ENCODE peak calls at places on chromosomes 7 and 10, in ten cellular contexts. One of them, this sample, is unnamed.
A peak's percentile ranks its signal among the peaks of the same experiment; 100 is the strongest.

GRCh38 chr10:101655581-101655980 is 39.4 kb downstream of the FBXW4 start:
- DNase-seq in GM12865: no peak
- DNase-seq in A673: no peak
- DNase-seq in Karpas-422: no peak
- DNase-seq in lower lobe of right lung: no peak
- DNase-seq in endodermal cell: no peak
- DNase-seq in stimulated activated CD4-positive, alpha-beta T cell treated with anti-CD3 and anti-CD28 coated beads, Interleukin-1b, Interleukin-23, amount 100 ng/mL, for 24 hours: no peak
- DNase-seq in smooth muscle cell of the brain vasculature: no peak
- DNase-seq in T-helper 1 cell: no peak
- DNase-seq in DMS153: no peak
- DNase-seq in this sample: peak; percentile 27

GRCh38 chr10:42866115-42866995 is 83.8 kb downstream of the BMS1 start:
- DNase-seq in GM12865: peak; percentile 37
- DNase-seq in A673: peak; percentile 72
- DNase-seq in Karpas-422: peak; percentile 64
- DNase-seq in lower lobe of right lung: peak; percentile 85
- DNase-seq in endodermal cell: peak; percentile 94
- DNase-seq in stimulated activated CD4-positive, alpha-beta T cell treated with anti-CD3 and anti-CD28 coated beads, Interleukin-1b, Interleukin-23, amount 100 ng/mL, for 24 hours: peak; percentile 7
- DNase-seq in smooth muscle cell of the brain vasculature: peak; percentile 36
- DNase-seq in T-helper 1 cell: peak; percentile 40
- DNase-seq in DMS153: no peak
- DNase-seq in this sample: peak; percentile 40

GRCh38 chr10:97454330-97455036 is 8.5 kb downstream of the ZDHHC16 start:
- DNase-seq in GM12865: no peak
- DNase-seq in A673: peak; percentile 30
- DNase-seq in Karpas-422: no peak
- DNase-seq in lower lobe of right lung: no peak
- DNase-seq in endodermal cell: no peak
- DNase-seq in stimulated activated CD4-positive, alpha-beta T cell treated with anti-CD3 and anti-CD28 coated beads, Interleukin-1b, Interleukin-23, amount 100 ng/mL, for 24 hours: no peak
- DNase-seq in smooth muscle cell of the brain vasculature: no peak
- DNase-seq in T-helper 1 cell: no peak
- DNase-seq in DMS153: no peak
- DNase-seq in this sample: peak; percentile 38

GRCh38 chr7:98733036-98733435 is 116.0 kb downstream of the NPTX2 start:
- DNase-seq in GM12865: peak; percentile 77
- DNase-seq in A673: peak; percentile 61
- DNase-seq in Karpas-422: peak; percentile 95
- DNase-seq in lower lobe of right lung: no peak
- DNase-seq in endodermal cell: peak; percentile 94
- DNase-seq in stimulated activated CD4-positive, alpha-beta T cell treated with anti-CD3 and anti-CD28 coated beads, Interleukin-1b, Interleukin-23, amount 100 ng/mL, for 24 hours: no peak
- DNase-seq in smooth muscle cell of the brain vasculature: no peak
- DNase-seq in T-helper 1 cell: peak; percentile 52
- DNase-seq in DMS153: peak; percentile 0
- DNase-seq in this sample: peak; percentile 9

GRCh38 chr7:31981874-31982390 is 88.3 kb downstream of the PDE1C start:
- DNase-seq in GM12865: no peak
- DNase-seq in A673: no peak
- DNase-seq in Karpas-422: no peak
- DNase-seq in lower lobe of right lung: no peak
- DNase-seq in endodermal cell: no peak
- DNase-seq in stimulated activated CD4-positive, alpha-beta T cell treated with anti-CD3 and anti-CD28 coated beads, Interleukin-1b, Interleukin-23, amount 100 ng/mL, for 24 hours: no peak
- DNase-seq in smooth muscle cell of the brain vasculature: no peak
- DNase-seq in T-helper 1 cell: no peak
- DNase-seq in DMS153: no peak
- DNase-seq in this sample: no peak

GRCh38 chr10:28250782-28251181 is 52.1 kb downstream of the MPP7 start:
- DNase-seq in GM12865: no peak
- DNase-seq in A673: peak; percentile 9
- DNase-seq in Karpas-422: peak; percentile 64
- DNase-seq in lower lobe of right lung: no peak
- DNase-seq in endodermal cell: no peak
- DNase-seq in stimulated activated CD4-positive, alpha-beta T cell treated with anti-CD3 and anti-CD28 coated beads, Interleukin-1b, Interleukin-23, amount 100 ng/mL, for 24 hours: no peak
- DNase-seq in smooth muscle cell of the brain vasculature: no peak
- DNase-seq in T-helper 1 cell: peak; percentile 15
- DNase-seq in DMS153: no peak
- DNase-seq in this sample: peak; percentile 21

GRCh38 chr7:70766694-70767093 is 365.2 kb upstream of the GALNT17 start:
- DNase-seq in GM12865: no peak
- DNase-seq in A673: no peak
- DNase-seq in Karpas-422: no peak
- DNase-seq in lower lobe of right lung: no peak
- DNase-seq in endodermal cell: no peak
- DNase-seq in stimulated activated CD4-positive, alpha-beta T cell treated with anti-CD3 and anti-CD28 coated beads, Interleukin-1b, Interleukin-23, amount 100 ng/mL, for 24 hours: no peak
- DNase-seq in smooth muscle cell of the brain vasculature: no peak
- DNase-seq in T-helper 1 cell: no peak
- DNase-seq in DMS153: no peak
- DNase-seq in this sample: no peak

GRCh38 chr7:26853788-26854393 is 10.5 kb downstream of the SKAP2 start:
- DNase-seq in GM12865: peak; percentile 16
- DNase-seq in A673: peak; percentile 48
- DNase-seq in Karpas-422: peak; percentile 83
- DNase-seq in lower lobe of right lung: no peak
- DNase-seq in endodermal cell: no peak
- DNase-seq in stimulated activated CD4-positive, alpha-beta T cell treated with anti-CD3 and anti-CD28 coated beads, Interleukin-1b, Interleukin-23, amount 100 ng/mL, for 24 hours: no peak
- DNase-seq in smooth muscle cell of the brain vasculature: no peak
- DNase-seq in T-helper 1 cell: peak; percentile 5
- DNase-seq in DMS153: peak; percentile 19
- DNase-seq in this sample: peak; percentile 66

GRCh38 chr10:29377333-29377961 is 88.6 kb downstream of the LYZL1 start:
- DNase-seq in GM12865: peak; percentile 27
- DNase-seq in A673: peak; percentile 70
- DNase-seq in Karpas-422: peak; percentile 59
- DNase-seq in lower lobe of right lung: no peak
- DNase-seq in endodermal cell: peak; percentile 44
- DNase-seq in stimulated activated CD4-positive, alpha-beta T cell treated with anti-CD3 and anti-CD28 coated beads, Interleukin-1b, Interleukin-23, amount 100 ng/mL, for 24 hours: no peak
- DNase-seq in smooth muscle cell of the brain vasculature: no peak
- DNase-seq in T-helper 1 cell: no peak
- DNase-seq in DMS153: no peak
- DNase-seq in this sample: peak; percentile 29

GRCh38 chr7:69764071-69764470 is 165.8 kb downstream of the AUTS2 start:
- DNase-seq in GM12865: no peak
- DNase-seq in A673: peak; percentile 29
- DNase-seq in Karpas-422: no peak
- DNase-seq in lower lobe of right lung: no peak
- DNase-seq in endodermal cell: no peak
- DNase-seq in stimulated activated CD4-positive, alpha-beta T cell treated with anti-CD3 and anti-CD28 coated beads, Interleukin-1b, Interleukin-23, amount 100 ng/mL, for 24 hours: no peak
- DNase-seq in smooth muscle cell of the brain vasculature: no peak
- DNase-seq in T-helper 1 cell: no peak
- DNase-seq in DMS153: peak; percentile 34
- DNase-seq in this sample: no peak

GRCh38 chr10:7945469-7946187 is 108.9 kb upstream of the GATA3 start:
- DNase-seq in GM12865: no peak
- DNase-seq in A673: no peak
- DNase-seq in Karpas-422: no peak
- DNase-seq in lower lobe of right lung: no peak
- DNase-seq in endodermal cell: peak; percentile 55
- DNase-seq in stimulated activated CD4-positive, alpha-beta T cell treated with anti-CD3 and anti-CD28 coated beads, Interleukin-1b, Interleukin-23, amount 100 ng/mL, for 24 hours: no peak
- DNase-seq in smooth muscle cell of the brain vasculature: no peak
- DNase-seq in T-helper 1 cell: no peak
- DNase-seq in DMS153: no peak
- DNase-seq in this sample: no peak

GRCh38 chr10:98339790-98340189 is 71.8 kb upstream of the LOXL4 start:
- DNase-seq in GM12865: peak; percentile 95
- DNase-seq in A673: no peak
- DNase-seq in Karpas-422: no peak
- DNase-seq in lower lobe of right lung: no peak
- DNase-seq in endodermal cell: no peak
- DNase-seq in stimulated activated CD4-positive, alpha-beta T cell treated with anti-CD3 and anti-CD28 coated beads, Interleukin-1b, Interleukin-23, amount 100 ng/mL, for 24 hours: no peak
- DNase-seq in smooth muscle cell of the brain vasculature: no peak
- DNase-seq in T-helper 1 cell: peak; percentile 44
- DNase-seq in DMS153: peak; percentile 81
- DNase-seq in this sample: no peak

GRCh38 chr10:60495357-60495756 is 105.7 kb upstream of the ANK3 start:
- DNase-seq in GM12865: no peak
- DNase-seq in A673: no peak
- DNase-seq in Karpas-422: no peak
- DNase-seq in lower lobe of right lung: no peak
- DNase-seq in endodermal cell: no peak
- DNase-seq in stimulated activated CD4-positive, alpha-beta T cell treated with anti-CD3 and anti-CD28 coated beads, Interleukin-1b, Interleukin-23, amount 100 ng/mL, for 24 hours: no peak
- DNase-seq in smooth muscle cell of the brain vasculature: no peak
- DNase-seq in T-helper 1 cell: no peak
- DNase-seq in DMS153: no peak
- DNase-seq in this sample: no peak

GRCh38 chr10:86597306-86597705 is 57.0 kb upstream of the OPN4 start:
- DNase-seq in GM12865: no peak
- DNase-seq in A673: no peak
- DNase-seq in Karpas-422: no peak
- DNase-seq in lower lobe of right lung: no peak
- DNase-seq in endodermal cell: no peak
- DNase-seq in stimulated activated CD4-positive, alpha-beta T cell treated with anti-CD3 and anti-CD28 coated beads, Interleukin-1b, Interleukin-23, amount 100 ng/mL, for 24 hours: no peak
- DNase-seq in smooth muscle cell of the brain vasculature: no peak
- DNase-seq in T-helper 1 cell: no peak
- DNase-seq in DMS153: no peak
- DNase-seq in this sample: no peak

GRCh38 chr7:1123721-1124120 is 35.8 kb downstream of the GPER1 start:
- DNase-seq in GM12865: no peak
- DNase-seq in A673: peak; percentile 66
- DNase-seq in Karpas-422: no peak
- DNase-seq in lower lobe of right lung: peak; percentile 61
- DNase-seq in endodermal cell: peak; percentile 95
- DNase-seq in stimulated activated CD4-positive, alpha-beta T cell treated with anti-CD3 and anti-CD28 coated beads, Interleukin-1b, Interleukin-23, amount 100 ng/mL, for 24 hours: no peak
- DNase-seq in smooth muscle cell of the brain vasculature: peak; percentile 57
- DNase-seq in T-helper 1 cell: no peak
- DNase-seq in DMS153: no peak
- DNase-seq in this sample: peak; percentile 79

GRCh38 chr7:82396343-82396742 is 47.2 kb downstream of the CACNA2D1 start:
- DNase-seq in GM12865: no peak
- DNase-seq in A673: no peak
- DNase-seq in Karpas-422: no peak
- DNase-seq in lower lobe of right lung: no peak
- DNase-seq in endodermal cell: no peak
- DNase-seq in stimulated activated CD4-positive, alpha-beta T cell treated with anti-CD3 and anti-CD28 coated beads, Interleukin-1b, Interleukin-23, amount 100 ng/mL, for 24 hours: no peak
- DNase-seq in smooth muscle cell of the brain vasculature: no peak
- DNase-seq in T-helper 1 cell: no peak
- DNase-seq in DMS153: no peak
- DNase-seq in this sample: no peak

GRCh38 chr7:139875821-139876241 is 46.8 kb downstream of the TBXAS1 start:
- DNase-seq in GM12865: peak; percentile 12
- DNase-seq in A673: no peak
- DNase-seq in Karpas-422: peak; percentile 33
- DNase-seq in lower lobe of right lung: peak; percentile 71
- DNase-seq in endodermal cell: no peak
- DNase-seq in stimulated activated CD4-positive, alpha-beta T cell treated with anti-CD3 and anti-CD28 coated beads, Interleukin-1b, Interleukin-23, amount 100 ng/mL, for 24 hours: no peak
- DNase-seq in smooth muscle cell of the brain vasculature: no peak
- DNase-seq in T-helper 1 cell: no peak
- DNase-seq in DMS153: no peak
- DNase-seq in this sample: no peak

GRCh38 chr10:44968101-44968886 is 8.7 kb downstream of the RASSF4 start:
- DNase-seq in GM12865: peak; percentile 40
- DNase-seq in A673: no peak
- DNase-seq in Karpas-422: peak; percentile 79
- DNase-seq in lower lobe of right lung: peak; percentile 75
- DNase-seq in endodermal cell: no peak
- DNase-seq in stimulated activated CD4-positive, alpha-beta T cell treated with anti-CD3 and anti-CD28 coated beads, Interleukin-1b, Interleukin-23, amount 100 ng/mL, for 24 hours: no peak
- DNase-seq in smooth muscle cell of the brain vasculature: no peak
- DNase-seq in T-helper 1 cell: peak; percentile 33
- DNase-seq in DMS153: no peak
- DNase-seq in this sample: peak; percentile 65

GRCh38 chr7:24980695-24981543 is 941 bp upstream of the OSBPL3 start:
- DNase-seq in GM12865: peak; percentile 75
- DNase-seq in A673: peak; percentile 9
- DNase-seq in Karpas-422: peak; percentile 80
- DNase-seq in lower lobe of right lung: peak; percentile 53
- DNase-seq in endodermal cell: peak; percentile 62
- DNase-seq in stimulated activated CD4-positive, alpha-beta T cell treated with anti-CD3 and anti-CD28 coated beads, Interleukin-1b, Interleukin-23, amount 100 ng/mL, for 24 hours: no peak
- DNase-seq in smooth muscle cell of the brain vasculature: no peak
- DNase-seq in T-helper 1 cell: peak; percentile 64
- DNase-seq in DMS153: peak; percentile 58
- DNase-seq in this sample: peak; percentile 44

GRCh38 chr7:26624431-26624830 is 240.0 kb downstream of the SKAP2 start:
- DNase-seq in GM12865: no peak
- DNase-seq in A673: no peak
- DNase-seq in Karpas-422: no peak
- DNase-seq in lower lobe of right lung: no peak
- DNase-seq in endodermal cell: no peak
- DNase-seq in stimulated activated CD4-positive, alpha-beta T cell treated with anti-CD3 and anti-CD28 coated beads, Interleukin-1b, Interleukin-23, amount 100 ng/mL, for 24 hours: no peak
- DNase-seq in smooth muscle cell of the brain vasculature: no peak
- DNase-seq in T-helper 1 cell: no peak
- DNase-seq in DMS153: no peak
- DNase-seq in this sample: no peak

GRCh38 chr10:18401416-18402195 is 249.8 kb downstream of the NSUN6 start:
- DNase-seq in GM12865: no peak
- DNase-seq in A673: no peak
- DNase-seq in Karpas-422: no peak
- DNase-seq in lower lobe of right lung: no peak
- DNase-seq in endodermal cell: no peak
- DNase-seq in stimulated activated CD4-positive, alpha-beta T cell treated with anti-CD3 and anti-CD28 coated beads, Interleukin-1b, Interleukin-23, amount 100 ng/mL, for 24 hours: no peak
- DNase-seq in smooth muscle cell of the brain vasculature: no peak
- DNase-seq in T-helper 1 cell: no peak
- DNase-seq in DMS153: no peak
- DNase-seq in this sample: no peak

GRCh38 chr7:82050792-82051191 is 280.9 kb upstream of the HGF start:
- DNase-seq in GM12865: no peak
- DNase-seq in A673: peak; percentile 51
- DNase-seq in Karpas-422: no peak
- DNase-seq in lower lobe of right lung: no peak
- DNase-seq in endodermal cell: no peak
- DNase-seq in stimulated activated CD4-positive, alpha-beta T cell treated with anti-CD3 and anti-CD28 coated beads, Interleukin-1b, Interleukin-23, amount 100 ng/mL, for 24 hours: no peak
- DNase-seq in smooth muscle cell of the brain vasculature: no peak
- DNase-seq in T-helper 1 cell: no peak
- DNase-seq in DMS153: no peak
- DNase-seq in this sample: peak; percentile 84

GRCh38 chr10:3494131-3494878 is 290.7 kb downstream of the KLF6 start:
- DNase-seq in GM12865: no peak
- DNase-seq in A673: no peak
- DNase-seq in Karpas-422: no peak
- DNase-seq in lower lobe of right lung: no peak
- DNase-seq in endodermal cell: no peak
- DNase-seq in stimulated activated CD4-positive, alpha-beta T cell treated with anti-CD3 and anti-CD28 coated beads, Interleukin-1b, Interleukin-23, amount 100 ng/mL, for 24 hours: no peak
- DNase-seq in smooth muscle cell of the brain vasculature: no peak
- DNase-seq in T-helper 1 cell: no peak
- DNase-seq in DMS153: no peak
- DNase-seq in this sample: peak; percentile 46

GRCh38 chr10:49518982-49519578 is 19.8 kb downstream of the ERCC6 start:
- DNase-seq in GM12865: peak; percentile 54
- DNase-seq in A673: peak; percentile 67
- DNase-seq in Karpas-422: peak; percentile 73
- DNase-seq in lower lobe of right lung: no peak
- DNase-seq in endodermal cell: peak; percentile 78
- DNase-seq in stimulated activated CD4-positive, alpha-beta T cell treated with anti-CD3 and anti-CD28 coated beads, Interleukin-1b, Interleukin-23, amount 100 ng/mL, for 24 hours: no peak
- DNase-seq in smooth muscle cell of the brain vasculature: no peak
- DNase-seq in T-helper 1 cell: peak; percentile 27
- DNase-seq in DMS153: no peak
- DNase-seq in this sample: peak; percentile 46

GRCh38 chr7:54967384-54967783 is 51.4 kb upstream of the EGFR start:
- DNase-seq in GM12865: no peak
- DNase-seq in A673: no peak
- DNase-seq in Karpas-422: no peak
- DNase-seq in lower lobe of right lung: peak; percentile 63
- DNase-seq in endodermal cell: no peak
- DNase-seq in stimulated activated CD4-positive, alpha-beta T cell treated with anti-CD3 and anti-CD28 coated beads, Interleukin-1b, Interleukin-23, amount 100 ng/mL, for 24 hours: no peak
- DNase-seq in smooth muscle cell of the brain vasculature: no peak
- DNase-seq in T-helper 1 cell: no peak
- DNase-seq in DMS153: no peak
- DNase-seq in this sample: peak; percentile 70

GRCh38 chr7:91720255-91720937 is 160.1 kb downstream of the MTERF1 start:
- DNase-seq in GM12865: no peak
- DNase-seq in A673: no peak
- DNase-seq in Karpas-422: no peak
- DNase-seq in lower lobe of right lung: no peak
- DNase-seq in endodermal cell: no peak
- DNase-seq in stimulated activated CD4-positive, alpha-beta T cell treated with anti-CD3 and anti-CD28 coated beads, Interleukin-1b, Interleukin-23, amount 100 ng/mL, for 24 hours: no peak
- DNase-seq in smooth muscle cell of the brain vasculature: no peak
- DNase-seq in T-helper 1 cell: no peak
- DNase-seq in DMS153: no peak
- DNase-seq in this sample: no peak

GRCh38 chr10:126959431-126959830 is 54.2 kb downstream of the DOCK1 start:
- DNase-seq in GM12865: no peak
- DNase-seq in A673: no peak
- DNase-seq in Karpas-422: no peak
- DNase-seq in lower lobe of right lung: no peak
- DNase-seq in endodermal cell: peak; percentile 62
- DNase-seq in stimulated activated CD4-positive, alpha-beta T cell treated with anti-CD3 and anti-CD28 coated beads, Interleukin-1b, Interleukin-23, amount 100 ng/mL, for 24 hours: no peak
- DNase-seq in smooth muscle cell of the brain vasculature: no peak
- DNase-seq in T-helper 1 cell: no peak
- DNase-seq in DMS153: no peak
- DNase-seq in this sample: no peak

GRCh38 chr7:30348083-30348560 is 63.7 kb downstream of the ZNRF2 start:
- DNase-seq in GM12865: peak; percentile 89
- DNase-seq in A673: peak; percentile 82
- DNase-seq in Karpas-422: peak; percentile 82
- DNase-seq in lower lobe of right lung: no peak
- DNase-seq in endodermal cell: peak; percentile 53
- DNase-seq in stimulated activated CD4-positive, alpha-beta T cell treated with anti-CD3 and anti-CD28 coated beads, Interleukin-1b, Interleukin-23, amount 100 ng/mL, for 24 hours: no peak
- DNase-seq in smooth muscle cell of the brain vasculature: peak; percentile 51
- DNase-seq in T-helper 1 cell: peak; percentile 89
- DNase-seq in DMS153: no peak
- DNase-seq in this sample: peak; percentile 85

This sample was measured in amniotic epithelial cell.